ENCODE peak calls at places on chromosomes 2 and 18, in eight cellular contexts. D, E, B, X, N, L, J and Y are unnamed samples.

GRCh38 chr2:112006076-112006410 is 49.0 kb upstream of the TMEM87B start:
- DNase-seq in D (no peak), E (no peak), B (no peak), X (no peak), N (no peak), L (peak; percentile 38), J (no peak), Y (no peak)

GRCh38 chr18:5058768-5059539 is 138.1 kb downstream of the AKAIN1 start:
- DNase-seq in D (no peak), E (peak; percentile 44), B (no peak), X (no peak), N (no peak), L (no peak), J (peak; percentile 13), Y (no peak)

GRCh38 chr2:223772363-223772762 is 65.0 kb downstream of the AP1S3 start:
- DNase-seq in D (no peak), E (no peak), B (no peak), X (no peak), N (no peak), L (no peak), J (no peak), Y (no peak)

GRCh38 chr18:48790226-48790863 is 160.4 kb downstream of the SMAD7 start:
- DNase-seq in D (no peak), E (no peak), B (peak; percentile 34), X (peak; percentile 91), N (peak; percentile 76), L (no peak), J (peak; percentile 41), Y (no peak)

GRCh38 chr2:196086517-196087368 is 18.1 kb upstream of the DNAH7 start:
- DNase-seq in D (no peak), E (no peak), B (no peak), X (no peak), N (no peak), L (no peak), J (no peak), Y (no peak)

GRCh38 chr2:18664421-18664820 is 75.1 kb upstream of the NT5C1B start:
- DNase-seq in D (no peak), E (no peak), B (no peak), X (no peak), N (no peak), L (no peak), J (no peak), Y (no peak)

GRCh38 chr2:210961249-210961648 is 404.9 kb downstream of the CPS1 start:
- DNase-seq in D (no peak), E (no peak), B (no peak), X (no peak), N (no peak), L (no peak), J (no peak), Y (no peak)

GRCh38 chr18:13918898-13919297 is 3.6 kb upstream of the MC2R start:
- DNase-seq in D (no peak), E (no peak), B (no peak), X (no peak), N (no peak), L (no peak), J (no peak), Y (no peak)

GRCh38 chr2:226607379-226607778 is 192.2 kb downstream of the IRS1 start:
- DNase-seq in D (no peak), E (no peak), B (no peak), X (no peak), N (no peak), L (no peak), J (no peak), Y (no peak)

GRCh38 chr2:121480826-121481225 is 49.9 kb upstream of the RNU4ATAC start:
- DNase-seq in D (no peak), E (no peak), B (no peak), X (no peak), N (no peak), L (peak; percentile 59), J (no peak), Y (no peak)

GRCh38 chr18:961644-962355 is 57.1 kb downstream of the ADCYAP1 start:
- DNase-seq in D (no peak), E (peak; percentile 34), B (no peak), X (no peak), N (no peak), L (peak; percentile 15), J (no peak), Y (no peak)

GRCh38 chr2:219369447-219369861 is 18.3 kb downstream of the DNPEP start:
- DNase-seq in D (no peak), E (no peak), B (peak; percentile 34), X (peak; percentile 80), N (no peak), L (peak; percentile 45), J (peak; percentile 60), Y (no peak)

GRCh38 chr2:223114170-223114569 is 62.2 kb downstream of the KCNE4 start:
- DNase-seq in D (no peak), E (no peak), B (no peak), X (no peak), N (no peak), L (peak; percentile 12), J (no peak), Y (no peak)

GRCh38 chr2:19369341-19369955 is 11.0 kb upstream of the OSR1 start:
- DNase-seq in D (no peak), E (no peak), B (no peak), X (no peak), N (no peak), L (no peak), J (no peak), Y (no peak)

GRCh38 chr2:233367606-233368005 is 13.3 kb downstream of the DGKD start:
- DNase-seq in D (no peak), E (no peak), B (no peak), X (no peak), N (no peak), L (no peak), J (no peak), Y (no peak)

GRCh38 chr18:78731423-78732032 is 248.1 kb upstream of the SALL3 start:
- DNase-seq in D (peak; percentile 34), E (no peak), B (peak; percentile 10), X (no peak), N (no peak), L (no peak), J (no peak), Y (peak; percentile 53)

GRCh38 chr2:71154798-71155197 is 24.4 kb downstream of the MPHOSPH10 start:
- DNase-seq in D (no peak), E (peak; percentile 66), B (no peak), X (no peak), N (no peak), L (no peak), J (no peak), Y (no peak)

DNA sequence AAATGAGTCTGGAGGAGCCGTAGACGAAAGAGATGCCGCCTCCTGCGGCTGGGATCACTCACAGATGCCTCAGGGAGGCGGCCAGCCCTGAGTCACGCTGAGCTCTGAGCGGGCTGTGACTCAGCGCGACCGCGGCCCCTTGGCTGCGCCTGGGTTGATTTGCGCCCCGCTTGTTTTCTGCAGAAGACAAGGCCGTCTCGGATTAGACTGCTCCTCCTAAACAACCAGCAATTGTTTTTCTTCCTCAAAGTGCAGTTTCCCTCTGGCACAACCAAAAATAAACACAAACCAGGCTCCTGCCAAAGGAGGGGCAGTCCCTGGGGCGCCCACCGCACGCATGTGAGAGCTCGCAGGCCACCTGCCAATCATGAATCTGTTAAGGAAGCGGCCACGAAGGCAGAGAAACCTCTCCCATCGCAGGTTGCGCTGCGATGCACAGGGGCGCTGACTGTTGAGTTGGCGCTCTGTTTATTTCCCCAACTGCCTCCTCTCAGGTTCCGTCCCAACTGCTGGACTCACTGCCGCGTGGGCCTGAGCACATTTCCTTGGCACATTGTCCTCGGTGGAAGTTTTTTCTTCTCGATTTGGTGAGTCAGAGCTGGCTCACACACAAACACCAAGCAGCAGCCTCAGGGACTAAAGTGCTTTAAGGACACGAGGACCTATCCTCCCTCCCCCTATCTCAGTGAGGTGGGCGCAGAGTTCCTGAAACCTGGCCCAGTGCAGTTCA is 85.2 kb upstream of the NDUFV2 start:
- DNase-seq in D (peak; percentile 76), E (peak; percentile 41), B (peak; percentile 62), X (peak; percentile 68), N (peak; percentile 82), L (peak; percentile 96), J (peak; percentile 81), Y (no peak)
- TF ChIP-seq CTCF in D (no peak), E (no peak), B (no peak), X (no peak), N (no peak), L (no peak), J (peak; percentile 17), Y (no peak)

GRCh38 chr2:164430166-164430783 is 191.0 kb downstream of the GRB14 start:
- DNase-seq in D (no peak), E (peak; percentile 19), B (no peak), X (no peak), N (no peak), L (peak; percentile 0), J (no peak), Y (no peak)
- TF ChIP-seq CTCF in D (no peak), E (peak; percentile 81), B (no peak), X (peak; percentile 53), N (no peak), L (peak; percentile 72), J (peak; percentile 31), Y (peak; percentile 83)

GRCh38 chr2:191218292-191218898 is 26.8 kb upstream of the MYO1B start:
- DNase-seq in D (no peak), E (peak; percentile 57), B (peak; percentile 51), X (no peak), N (no peak), L (no peak), J (no peak), Y (no peak)
- TF ChIP-seq CTCF in D (peak; percentile 43), E (peak; percentile 89), B (no peak), X (peak; percentile 68), N (no peak), L (peak; percentile 44), J (peak; percentile 51), Y (peak; percentile 86)

DNA sequence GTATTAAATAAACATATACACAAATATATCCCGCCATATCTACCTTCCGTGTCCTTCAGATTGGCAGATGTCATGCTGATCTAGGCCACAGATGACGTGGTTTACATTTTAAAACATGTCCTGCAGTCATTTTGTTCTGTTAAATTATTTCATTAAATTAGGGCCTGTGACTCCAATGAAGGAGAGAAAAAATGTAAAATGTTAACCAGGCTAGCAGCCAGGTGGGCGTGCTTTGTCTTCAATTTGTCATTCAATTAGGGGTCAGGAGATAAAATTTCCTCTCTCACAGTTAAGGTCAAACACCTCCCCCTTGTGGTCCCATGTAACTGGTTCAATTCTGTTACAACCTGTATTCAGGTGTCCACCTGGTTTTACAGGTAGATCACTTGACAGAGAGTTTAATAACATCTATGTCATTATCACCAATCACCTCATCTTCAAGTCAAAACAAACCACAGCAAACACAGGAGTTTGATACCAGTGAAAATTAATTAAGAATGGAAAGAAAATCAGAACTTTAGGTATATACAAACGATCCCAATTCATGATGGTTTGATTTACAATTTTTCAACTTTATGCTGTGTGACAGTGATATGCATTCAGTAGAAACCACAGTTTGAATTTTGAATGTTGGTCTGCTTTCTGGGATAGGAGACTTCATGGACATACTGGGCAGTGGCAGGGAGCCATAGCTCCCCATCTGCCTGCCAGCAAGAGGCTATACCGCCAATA is 339.4 kb downstream of the CMPK2 start:
- DNase-seq in D (no peak), E (peak; percentile 78), B (peak; percentile 27), X (no peak), N (no peak), L (no peak), J (no peak), Y (no peak)
- TF ChIP-seq CTCF in D (peak; percentile 22), E (peak; percentile 96), B (no peak), X (no peak), N (no peak), L (no peak), J (no peak), Y (peak; percentile 83)